ENCODE peak calls at places on chromosomes 2 and 18, in nine cellular contexts. V, G, F, U, A, T, M, K and H are unnamed samples.

GRCh38 chr2:239763433-239764097 is 261.6 kb downstream of the NDUFA10 start:
- DNase-seq in V (no peak), G (peak), F (no peak), U (no peak), A (no peak), T (no peak), M (no peak), K (no peak), H (no peak)

GRCh38 chr2:30208453-30208852 is 22.9 kb upstream of the LBH start:
- DNase-seq in V (peak), G (peak), F (peak), U (peak), A (peak), T (peak), M (no peak), K (peak), H (no peak)

GRCh38 chr2:43388371-43388770 is 162.0 kb upstream of the ZFP36L2 start:
- DNase-seq in V (no peak), G (no peak), F (no peak), U (no peak), A (no peak), T (no peak), M (no peak), K (no peak), H (no peak)

GRCh38 chr2:61924895-61925663 is 19.6 kb downstream of the COMMD1 start:
- DNase-seq in V (no peak), G (no peak), F (no peak), U (no peak), A (no peak), T (no peak), M (no peak), K (no peak), H (no peak)

GRCh38 chr2:241228860-241229516 is 40.5 kb downstream of the ANO7 start:
- DNase-seq in V (no peak), G (no peak), F (no peak), U (no peak), A (no peak), T (no peak), M (no peak), K (no peak), H (no peak)

GRCh38 chr18:58495634-58496033 is 133.3 kb downstream of the ALPK2 start:
- DNase-seq in V (no peak), G (no peak), F (no peak), U (no peak), A (no peak), T (no peak), M (no peak), K (no peak), H (no peak)

GRCh38 chr2:143716527-143716926 is 587.3 kb downstream of the ARHGAP15 start:
- DNase-seq in V (no peak), G (no peak), F (no peak), U (no peak), A (no peak), T (no peak), M (no peak), K (peak), H (no peak)

GRCh38 chr2:28185153-28185552 is 207.5 kb upstream of the FOSL2 start:
- DNase-seq in V (no peak), G (no peak), F (no peak), U (no peak), A (peak), T (no peak), M (no peak), K (no peak), H (no peak)

GRCh38 chr18:78271790-78272189 is 707.8 kb upstream of the SALL3 start:
- DNase-seq in V (no peak), G (no peak), F (no peak), U (no peak), A (no peak), T (no peak), M (no peak), K (no peak), H (no peak)

GRCh38 chr2:184589261-184589660 is 9.1 kb upstream of the ZNF804A start:
- DNase-seq in V (no peak), G (no peak), F (no peak), U (no peak), A (no peak), T (no peak), M (no peak), K (no peak), H (no peak)